ENCODE peak calls at places on chromosome 5, in six cellular contexts. L, U, D, E, B and Q are unnamed samples.

GRCh38 chr5:66554211-66554610 is 42.0 kb upstream of the MAST4 start:
- DNase-seq in U (no peak), L (no peak), D (no peak), E (peak; percentile 18), B (peak; percentile 82), Q (no peak)

GRCh38 chr5:2670856-2671404 is 80.5 kb downstream of the IRX2 start:
- DNase-seq in L (no peak), D (no peak), B (no peak), E (no peak), U (no peak), Q (no peak)

GRCh38 chr5:65262094-65262493 is 219.6 kb downstream of the ADAMTS6 start:
- DNase-seq in D (no peak), U (no peak), L (no peak), B (no peak), E (peak; percentile 15), Q (no peak)

GRCh38 chr5:169097374-169097831 is 203.5 kb downstream of the SLIT3 start:
- DNase-seq in U (no peak), D (no peak), E (no peak), L (no peak), B (no peak), Q (peak; percentile 73)

GRCh38 chr5:134101686-134102439 is 12.6 kb upstream of the TCF7 start:
- DNase-seq in E (no peak), B (peak; percentile 64), U (peak; percentile 82), D (peak; percentile 22), L (peak; percentile 95), Q (peak; percentile 60)

GRCh38 chr5:55384072-55384471 is 76.3 kb downstream of the MTREX start:
- DNase-seq in B (no peak), U (no peak), L (no peak), D (no peak), E (no peak), Q (no peak)

GRCh38 chr5:90689064-90689463 is 130.5 kb downstream of the ADGRV1 start:
- DNase-seq in B (no peak), E (no peak), U (no peak), D (no peak), L (no peak), Q (no peak)

GRCh38 chr5:7802855-7803254 is 48.1 kb downstream of the CFAP90 start:
- DNase-seq in D (no peak), L (no peak), B (no peak), E (no peak), U (no peak), Q (peak; percentile 4)

GRCh38 chr5:72556351-72557146 is 49.3 kb upstream of the ZNF366 start:
- DNase-seq in U (peak; percentile 87), D (peak; percentile 74), L (peak; percentile 91), B (peak; percentile 3), E (peak; percentile 51), Q (peak; percentile 88)

GRCh38 chr5:74665246-74665645 is 19.8 kb upstream of the HEXB start:
- DNase-seq in L (no peak), D (peak; percentile 28), B (no peak), E (no peak), U (no peak), Q (no peak)

GRCh38 chr5:1516615-1517601 is 6.9 kb downstream of the LPCAT1 start:
- DNase-seq in B (no peak), U (peak; percentile 77), E (peak; percentile 29), L (peak; percentile 52), D (peak; percentile 83), Q (peak; percentile 61)

GRCh38 chr5:172005708-172006377 is 595 bp downstream of the FBXW11 start:
- DNase-seq in D (no peak), E (peak; percentile 13), B (peak; percentile 33), U (peak; percentile 71), L (peak; percentile 72), Q (peak; percentile 46)

GRCh38 chr5:149062371-149063016 is 368 bp downstream of the SH3TC2 start:
- DNase-seq in L (no peak), E (peak; percentile 77), B (no peak), U (no peak), D (peak; percentile 47), Q (peak; percentile 95)

GRCh38 chr5:144187699-144188294 is 17.1 kb downstream of the KCTD16 start:
- DNase-seq in D (peak; percentile 98), E (peak; percentile 98), L (no peak), B (peak; percentile 89), U (peak; percentile 61), Q (peak; percentile 95)

GRCh38 chr5:71483355-71483754 is 27.9 kb downstream of the BDP1 start:
- DNase-seq in D (peak; percentile 86), B (no peak), E (peak; percentile 11), L (no peak), U (no peak), Q (peak; percentile 75)

GRCh38 chr5:141135030-141135717 is at the start of gene PCDHB5:
- DNase-seq in U (no peak), B (no peak), L (peak; percentile 53), E (no peak), D (peak; percentile 33), Q (no peak)

GRCh38 chr5:119532637-119533036 is 80.3 kb downstream of the HSD17B4 start:
- DNase-seq in D (no peak), E (no peak), L (no peak), U (no peak), B (no peak), Q (no peak)

GRCh38 chr5:134411546-134412266 is at the start of gene CDKN2AIPNL:
- DNase-seq in D (peak; percentile 88), L (peak; percentile 97), U (peak; percentile 96), B (peak; percentile 91), E (peak; percentile 79), Q (peak; percentile 97)

GRCh38 chr5:36655171-36655570 is 48.8 kb downstream of the SLC1A3 start:
- DNase-seq in U (no peak), B (no peak), E (no peak), D (peak; percentile 52), L (peak; percentile 11), Q (peak; percentile 77)

GRCh38 chr5:138967806-138968448 is 92.8 kb upstream of the LRRTM2 start:
- DNase-seq in B (no peak), U (peak; percentile 80), D (no peak), E (no peak), L (no peak), Q (no peak)

GRCh38 chr5:11335881-11336760 is 568.1 kb downstream of the CTNND2 start:
- DNase-seq in B (no peak), D (no peak), E (no peak), L (no peak), U (no peak), Q (no peak)

GRCh38 chr5:122142480-122142879 is 13.1 kb downstream of the ZNF474 start:
- DNase-seq in B (no peak), L (no peak), E (peak; percentile 94), U (no peak), D (peak; percentile 17), Q (peak; percentile 80)

GRCh38 chr5:31993182-31993961 is 180.7 kb downstream of the GOLPH3 start:
- DNase-seq in L (no peak), D (peak; percentile 6), B (peak; percentile 41), U (no peak), E (peak; percentile 47), Q (no peak)

GRCh38 chr5:169956756-169957155 is 23.5 kb downstream of the INSYN2B start:
- DNase-seq in D (no peak), L (no peak), B (no peak), E (no peak), U (no peak), Q (peak; percentile 65)

GRCh38 chr5:30956251-30956650 is 237.2 kb upstream of the CDH6 start:
- DNase-seq in L (no peak), B (no peak), U (no peak), E (no peak), D (no peak), Q (no peak)

GRCh38 chr5:179668404-179668803 is 12.4 kb downstream of the CBY3 start:
- DNase-seq in E (peak; percentile 62), L (peak; percentile 85), D (peak; percentile 52), B (peak; percentile 59), U (no peak), Q (peak; percentile 38)

GRCh38 chr5:13944564-13945195 is at the start of gene DNAH5:
- DNase-seq in L (no peak), B (no peak), D (no peak), E (no peak), U (no peak), Q (no peak)

GRCh38 chr5:167770461-167770860 is 521.0 kb upstream of the WWC1 start:
- DNase-seq in U (no peak), D (peak; percentile 13), B (no peak), E (no peak), L (no peak), Q (peak; percentile 64)

GRCh38 chr5:149265559-149265958 is 6.1 kb upstream of the AFAP1L1 start:
- DNase-seq in L (no peak), D (peak; percentile 64), E (peak; percentile 38), U (no peak), B (no peak), Q (no peak)

GRCh38 chr5:129410488-129410887 is 49.6 kb upstream of the ADAMTS19 start:
- DNase-seq in B (no peak), U (no peak), L (peak; percentile 6), D (no peak), E (no peak), Q (peak; percentile 28)
- H3K4me3 ChIP-seq in B (no peak overlapping the region), U (no peak overlapping the region), L (no peak overlapping the region), D (no peak overlapping the region), E (no peak overlapping the region), Q (no peak overlapping the region)

GRCh38 chr5:102855684-102856373 is 100.7 kb downstream of the PAM start:
- DNase-seq in B (no peak), L (no peak), U (no peak), D (no peak), E (no peak), Q (peak; percentile 28)

GRCh38 chr5:102856374-102856748 is 101.3 kb downstream of the PAM start:
- DNase-seq in B (no peak), D (peak; percentile 32), E (peak; percentile 9), U (no peak), L (no peak), Q (peak; percentile 65)

GRCh38 chr5:102850503-102850902 is 95.4 kb downstream of the PAM start:
- DNase-seq in D (no peak), E (no peak), U (no peak), L (no peak), B (no peak), Q (peak; percentile 7)

GRCh38 chr5:102857090-102857818 is 102.1 kb downstream of the PAM start:
- DNase-seq in L (no peak), U (no peak), D (peak; percentile 40), E (no peak), B (no peak), Q (peak; percentile 83)

DNA sequence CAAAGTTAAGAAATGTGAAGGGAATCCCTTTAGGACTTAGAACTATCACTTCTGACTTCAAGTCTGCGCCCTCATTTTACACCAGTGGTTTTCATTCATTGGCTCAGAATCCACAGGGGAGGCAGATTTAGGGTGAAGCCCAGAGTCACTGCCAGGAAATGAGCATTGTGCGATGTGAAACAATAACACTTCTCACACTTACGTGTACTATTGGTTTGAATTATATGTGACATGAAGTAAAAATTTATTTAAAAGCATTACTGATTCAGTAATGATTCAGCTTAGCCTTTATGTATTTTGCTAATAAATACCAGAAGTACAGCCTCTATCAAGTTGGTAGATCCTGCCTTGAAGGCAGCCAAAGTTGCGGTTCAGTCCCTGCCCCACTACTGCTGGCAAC is 98.6 kb downstream of the PAM start:
- DNase-seq in U (no peak), B (no peak), L (no peak), E (no peak), D (peak; percentile 27), Q (peak; percentile 51)
- H3K4me3 ChIP-seq in U (no peak overlapping the region), B (no peak overlapping the region), L (no peak overlapping the region), E (no peak overlapping the region), D (no peak overlapping the region), Q (no peak overlapping the region)

GRCh38 chr5:178526796-178527457 is 63.3 kb downstream of the COL23A1 start:
- DNase-seq in B (no peak), E (no peak), L (peak; percentile 76), D (no peak), U (no peak), Q (no peak)
- H3K4me3 ChIP-seq in B (no peak overlapping the region), E (no peak overlapping the region), L (no peak overlapping the region), D (no peak overlapping the region), U (no peak overlapping the region), Q (no peak overlapping the region)

GRCh38 chr5:118434522-118434921 is 553.8 kb downstream of the DTWD2 start:
- DNase-seq in L (no peak), D (no peak), E (no peak), B (no peak), U (no peak), Q (no peak)
- H3K4me3 ChIP-seq in L (no peak overlapping the region), D (no peak overlapping the region), E (no peak overlapping the region), B (no peak overlapping the region), U (no peak overlapping the region), Q (no peak overlapping the region)